ENCODE peak calls at places on chromosomes 5 and 9, in seven cellular contexts. O is sigmoid colon, Y is prostate gland, W is body of pancreas, R is lower leg skin, K is tibial nerve, N is ovary. E is an unnamed sample.

GRCh38 chr5:131209506-131210191 is 38.9 kb downstream of the LYRM7 start:
- DNase-seq in Y (no peak), N (no peak), O (no peak), R (no peak), W (no peak), K (no peak), E (peak)

GRCh38 chr5:172678902-172679301 is 37.8 kb downstream of the NEURL1B start:
- DNase-seq in K (no peak), O (peak), R (no peak), N (no peak), W (peak), Y (no peak), E (peak)

GRCh38 chr5:93580387-93581100 is 475 bp downstream of the NR2F1-AS1 start:
- DNase-seq in W (no peak), K (no peak), R (no peak), Y (no peak), O (peak), N (peak), E (no peak)

GRCh38 chr9:18601956-18602355 is 128.0 kb downstream of the ADAMTSL1 start:
- DNase-seq in Y (no peak), K (no peak), R (no peak), O (no peak), N (no peak), W (no peak), E (no peak)

GRCh38 chr5:126339215-126339805 is 83.9 kb upstream of the GRAMD2B start:
- DNase-seq in W (peak), R (peak), O (no peak), K (no peak), Y (peak), N (peak), E (peak)

GRCh38 chr5:1708592-1709141 is 91.0 kb downstream of the MRPL36 start:
- DNase-seq in O (no peak), N (no peak), Y (no peak), R (peak), K (no peak), W (no peak), E (peak)

GRCh38 chr9:4137234-4137633 is 162.6 kb downstream of the GLIS3 start:
- DNase-seq in W (no peak), N (no peak), O (no peak), Y (no peak), K (no peak), R (no peak), E (no peak)

GRCh38 chr9:127545196-127546124 is 66.6 kb upstream of the STXBP1 start:
- DNase-seq in O (peak), Y (peak), R (no peak), W (peak), K (peak), N (peak), E (peak)

GRCh38 chr9:37309136-37309535 is 113.4 kb upstream of the GRHPR start:
- DNase-seq in N (no peak), R (no peak), W (no peak), O (no peak), Y (no peak), K (no peak), E (no peak)

GRCh38 chr5:683619-684481 is 9.3 kb downstream of the TPPP start:
- DNase-seq in N (peak), O (peak), W (no peak), R (peak), Y (no peak), K (no peak), E (no peak)

GRCh38 chr5:21225223-21226064 is 1237.4 kb upstream of the CDH18 start:
- DNase-seq in R (no peak), N (no peak), O (no peak), Y (no peak), W (no peak), K (no peak), E (no peak)

GRCh38 chr9:135016876-135017275 is 70.6 kb upstream of the OLFM1 start:
- DNase-seq in Y (no peak), O (no peak), R (no peak), N (no peak), W (no peak), K (no peak), E (no peak)

GRCh38 chr9:89605181-89606048 is 603 bp downstream of the GADD45G start:
- DNase-seq in N (peak), R (peak), Y (peak), W (peak), O (peak), K (peak), E (peak)

GRCh38 chr5:29218138-29218537 is 1975.3 kb upstream of the CDH6 start:
- DNase-seq in R (no peak), O (no peak), Y (no peak), W (no peak), K (no peak), N (no peak), E (no peak)

GRCh38 chr5:134512661-134512999 is 12.8 kb upstream of the JADE2 start:
- DNase-seq in W (no peak), N (no peak), K (no peak), O (no peak), R (no peak), Y (no peak), E (no peak)

GRCh38 chr5:54845567-54845941 is 139.8 kb downstream of the ESM1 start:
- DNase-seq in Y (no peak), R (no peak), N (no peak), O (no peak), K (no peak), W (no peak), E (no peak)

GRCh38 chr5:54841481-54841880 is 143.9 kb downstream of the ESM1 start:
- DNase-seq in W (no peak), O (no peak), K (no peak), N (no peak), R (no peak), Y (no peak), E (no peak)

DNA sequence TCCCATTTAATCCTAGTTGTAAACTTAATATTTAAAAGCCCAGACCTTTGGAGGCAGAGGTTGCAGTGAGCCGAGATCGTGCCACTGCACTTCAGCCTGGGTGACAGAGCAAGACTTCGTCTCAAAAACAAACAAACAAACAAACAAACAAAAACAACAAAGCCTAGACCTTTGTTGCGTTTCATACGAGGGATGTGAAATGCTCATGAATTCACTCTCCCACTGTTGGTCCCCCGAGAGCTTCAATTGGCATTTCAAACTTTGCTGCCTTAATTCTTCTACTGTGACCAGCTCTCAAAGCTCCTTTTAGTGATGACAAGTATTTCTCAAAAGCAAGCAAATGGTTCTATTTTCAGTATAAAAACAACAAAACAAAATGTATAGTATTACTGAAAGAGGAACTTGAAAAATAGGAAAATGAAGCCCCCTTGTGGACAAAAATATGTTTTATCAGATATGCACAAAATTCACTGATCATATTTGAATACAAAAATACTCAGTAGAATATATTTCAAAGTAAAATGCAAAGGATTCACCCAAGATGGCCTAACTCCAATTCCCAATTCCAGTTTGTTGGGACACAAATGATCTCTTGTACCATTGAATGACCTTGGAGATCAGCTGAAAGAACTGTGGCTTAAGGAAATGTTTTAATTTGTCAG is 140.4 kb downstream of the ESM1 start:
- DNase-seq in O (no peak), K (no peak), N (no peak), W (no peak), Y (no peak), R (no peak), E (no peak)
- H3K4me3 ChIP-seq in O (peak), K (no peak), N (no peak), W (no peak), Y (no peak), R (no peak), E (no peak)

GRCh38 chr9:74281674-74282073 is 215.5 kb upstream of the RORB start:
- DNase-seq in Y (no peak), O (no peak), N (no peak), W (no peak), R (no peak), K (no peak), E (no peak)
- TF ChIP-seq CTCF in Y (no peak), O (no peak), N (no peak), W (no peak), R (no peak), K (no peak), E (no peak)

GRCh38 chr5:115297043-115297442 is 589 bp upstream of the CCDC112 start:
- DNase-seq in N (no peak), Y (no peak), W (peak), R (no peak), K (no peak), O (no peak), E (no peak)

GRCh38 chr5:115295775-115296129 is 702 bp downstream of the CCDC112 start:
- DNase-seq in Y (no peak), N (no peak), W (no peak), K (no peak), R (no peak), O (no peak), E (no peak)

GRCh38 chr5:115291397-115291796 is 5.1 kb downstream of the CCDC112 start:
- DNase-seq in W (no peak), K (no peak), N (no peak), O (no peak), R (no peak), Y (no peak), E (no peak)

GRCh38 chr5:115298811-115299210 is 2.4 kb upstream of the CCDC112 start:
- DNase-seq in R (no peak), K (no peak), W (no peak), O (no peak), Y (no peak), N (no peak), E (no peak)

DNA sequence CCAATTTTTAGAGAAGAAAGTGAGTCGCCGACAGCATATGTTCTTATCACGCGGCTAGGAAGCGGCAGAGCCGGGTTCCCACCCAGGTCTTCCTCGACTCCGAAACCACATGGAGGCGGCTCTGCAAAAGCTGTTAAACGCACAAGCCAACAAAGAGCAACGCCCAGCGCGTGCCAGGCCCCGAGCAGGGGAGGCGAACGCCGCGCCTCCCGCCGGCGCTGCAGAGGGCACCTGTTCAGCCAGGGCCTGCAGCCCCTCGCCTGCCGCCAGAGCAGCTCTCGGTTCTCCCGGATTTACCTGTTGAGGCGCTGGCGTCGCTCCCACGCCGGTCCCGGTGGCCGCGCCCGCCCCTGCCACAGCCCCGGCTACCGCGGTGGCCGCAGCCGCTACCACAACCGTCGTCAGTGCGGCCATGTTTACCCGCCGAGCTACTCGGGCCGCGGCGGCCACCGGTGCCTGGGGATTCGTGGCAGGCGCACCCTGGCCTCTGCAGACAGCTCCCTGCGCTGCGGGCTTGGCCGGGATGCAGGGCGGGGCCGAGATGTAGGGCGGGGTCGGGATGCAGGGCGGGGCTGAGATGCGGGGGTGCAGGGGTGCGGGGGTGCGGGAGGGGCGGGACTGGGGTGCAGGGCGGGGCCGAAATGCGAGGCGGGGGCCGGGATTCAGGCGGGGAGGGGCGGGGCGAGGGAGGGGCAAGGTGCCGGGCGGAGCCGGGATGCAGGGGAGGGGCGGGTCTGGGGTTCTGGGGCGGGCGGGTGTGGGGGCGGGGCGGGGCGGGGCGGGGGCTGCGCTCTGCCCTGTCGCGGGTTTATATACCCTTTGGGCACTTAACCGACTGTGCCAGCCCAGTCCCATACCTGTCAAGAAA is at the start of gene CCDC112:
- DNase-seq in K (peak), O (peak), R (peak), N (peak), Y (peak), W (peak), E (peak)
- TF ChIP-seq POLR2A in K (peak), O (peak), R (no peak), N (no peak), Y (peak), W (peak), E (peak)

GRCh38 chr9:105088499-105088898 is 156.0 kb upstream of the SLC44A1 start:
- DNase-seq in R (no peak), O (no peak), K (no peak), W (no peak), N (no peak), Y (no peak), E (no peak)
- H3K4me3 ChIP-seq in R (no peak), O (no peak), K (no peak), W (no peak), N (no peak), Y (no peak), E (no peak)

GRCh38 chr5:137203011-137203632 is 296.0 kb downstream of the SPOCK1 start:
- DNase-seq in K (no peak), O (no peak), R (no peak), Y (no peak), W (no peak), N (no peak), E (no peak)

GRCh38 chr5:137199201-137199600 is 299.9 kb downstream of the SPOCK1 start:
- DNase-seq in K (no peak), N (no peak), R (no peak), W (no peak), O (no peak), Y (no peak), E (no peak)

GRCh38 chr5:137199966-137200365 is 299.2 kb downstream of the SPOCK1 start:
- DNase-seq in K (no peak), W (no peak), Y (no peak), O (no peak), R (no peak), N (no peak), E (no peak)

GRCh38 chr5:137200906-137201305 is 298.2 kb downstream of the SPOCK1 start:
- DNase-seq in O (no peak), W (no peak), K (no peak), R (no peak), Y (no peak), N (no peak), E (no peak)

DNA sequence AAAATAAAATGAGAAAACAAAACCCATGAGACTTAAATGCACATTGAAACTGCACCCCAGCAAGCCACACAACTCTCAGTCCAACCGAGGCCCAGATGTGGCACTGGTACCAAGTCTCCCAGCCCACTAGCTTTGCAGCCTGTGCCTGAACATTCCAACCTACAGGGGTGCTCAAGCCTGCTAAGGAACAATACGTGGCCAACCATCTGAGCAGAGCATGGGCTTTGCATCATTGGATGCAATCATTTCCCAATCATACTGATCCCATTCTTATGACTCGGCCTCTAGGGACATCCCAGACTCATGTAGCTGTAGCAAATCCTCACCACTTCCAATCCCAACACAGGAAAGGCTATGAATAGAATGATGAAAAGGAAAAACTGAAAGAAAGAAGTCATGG is 297.2 kb downstream of the SPOCK1 start:
- DNase-seq in Y (no peak), K (no peak), O (peak), R (peak), N (peak), W (no peak), E (no peak)
- TF ChIP-seq CTCF in Y (no peak), K (no peak), O (no peak), R (no peak), N (no peak), W (no peak), E (no peak)

GRCh38 chr5:81233080-81233634 is at the start of gene CKMT2:
- DNase-seq in O (peak), R (no peak), N (peak), W (peak), K (peak), Y (peak), E (peak)
- TF ChIP-seq POLR2A in O (no peak), R (no peak), N (peak), W (peak), K (no peak), Y (no peak), E (no peak)

DNA sequence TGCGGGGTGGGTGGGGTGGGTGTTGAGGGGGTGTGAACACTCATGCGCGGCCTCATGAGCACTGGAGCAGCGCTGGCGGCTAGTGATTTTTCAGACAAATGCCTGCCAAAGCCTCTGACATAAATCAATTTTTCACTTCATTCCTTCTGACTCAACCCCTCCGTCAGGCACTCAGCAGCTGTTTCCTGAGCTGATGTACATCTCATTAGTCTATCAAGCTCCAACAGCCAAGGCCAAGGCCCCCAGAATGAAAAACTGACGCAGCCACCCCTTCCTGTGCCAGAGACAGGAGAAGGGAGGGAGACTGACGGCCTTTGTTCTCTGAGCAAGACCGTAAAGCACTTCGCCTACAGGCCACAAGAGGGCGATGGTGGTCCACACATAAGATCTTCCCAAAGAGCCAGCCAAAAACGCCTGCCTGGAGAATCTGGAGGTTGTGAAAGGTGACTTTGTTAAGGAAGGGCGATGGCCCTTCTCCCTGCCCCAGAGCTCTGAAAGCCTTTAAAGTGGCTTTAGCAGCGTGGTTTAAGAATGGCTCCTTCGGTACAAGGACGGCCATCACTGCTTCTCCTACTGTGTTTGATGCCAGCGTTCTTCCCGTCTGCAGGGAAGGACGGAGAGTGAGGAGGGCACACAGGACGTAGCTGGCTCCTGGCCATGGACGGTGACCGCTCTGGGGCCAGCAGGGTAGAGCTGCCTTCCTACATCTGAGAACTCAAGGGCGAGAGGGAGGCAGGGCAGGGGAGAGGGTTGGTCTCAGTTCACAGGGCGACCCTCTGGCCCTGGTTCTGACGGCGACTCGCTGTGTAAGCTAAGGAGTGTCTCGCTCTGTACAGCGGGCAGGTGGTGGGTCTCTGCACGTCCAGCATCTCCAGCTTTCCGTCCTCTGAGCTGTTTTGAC is 37.1 kb downstream of the ALG2 start:
- DNase-seq in K (peak), N (peak), W (peak), O (peak), Y (peak), R (peak), E (peak)
- H3K4me3 ChIP-seq in K (no peak), N (peak), W (no peak), O (peak), Y (no peak), R (no peak), E (peak)

GRCh38 chr9:32550609-32551490 is 1.3 kb upstream of the SMIM27 start:
- DNase-seq in K (peak), N (peak), O (peak), W (peak), R (peak), Y (peak), E (peak)
- TF ChIP-seq CTCF in K (no peak), N (no peak), O (no peak), W (no peak), R (no peak), Y (no peak), E (no peak)

GRCh38 chr5:139646912-139647391 is 1.2 kb upstream of the CXXC5 start:
- DNase-seq in O (peak), R (no peak), Y (no peak), K (no peak), W (peak), N (no peak), E (peak)

GRCh38 chr5:139650031-139650688 is 2.0 kb downstream of the CXXC5 start:
- DNase-seq in O (peak), R (no peak), Y (no peak), N (peak), K (no peak), W (peak), E (peak)

GRCh38 chr5:139647406-139648204 is 544 bp upstream of the CXXC5 start:
- DNase-seq in K (no peak), N (no peak), R (no peak), O (peak), Y (no peak), W (peak), E (peak)

GRCh38 chr5:139649082-139649991 is 1.2 kb downstream of the CXXC5 start:
- DNase-seq in N (no peak), R (no peak), Y (no peak), K (no peak), W (peak), O (peak), E (peak)

DNA sequence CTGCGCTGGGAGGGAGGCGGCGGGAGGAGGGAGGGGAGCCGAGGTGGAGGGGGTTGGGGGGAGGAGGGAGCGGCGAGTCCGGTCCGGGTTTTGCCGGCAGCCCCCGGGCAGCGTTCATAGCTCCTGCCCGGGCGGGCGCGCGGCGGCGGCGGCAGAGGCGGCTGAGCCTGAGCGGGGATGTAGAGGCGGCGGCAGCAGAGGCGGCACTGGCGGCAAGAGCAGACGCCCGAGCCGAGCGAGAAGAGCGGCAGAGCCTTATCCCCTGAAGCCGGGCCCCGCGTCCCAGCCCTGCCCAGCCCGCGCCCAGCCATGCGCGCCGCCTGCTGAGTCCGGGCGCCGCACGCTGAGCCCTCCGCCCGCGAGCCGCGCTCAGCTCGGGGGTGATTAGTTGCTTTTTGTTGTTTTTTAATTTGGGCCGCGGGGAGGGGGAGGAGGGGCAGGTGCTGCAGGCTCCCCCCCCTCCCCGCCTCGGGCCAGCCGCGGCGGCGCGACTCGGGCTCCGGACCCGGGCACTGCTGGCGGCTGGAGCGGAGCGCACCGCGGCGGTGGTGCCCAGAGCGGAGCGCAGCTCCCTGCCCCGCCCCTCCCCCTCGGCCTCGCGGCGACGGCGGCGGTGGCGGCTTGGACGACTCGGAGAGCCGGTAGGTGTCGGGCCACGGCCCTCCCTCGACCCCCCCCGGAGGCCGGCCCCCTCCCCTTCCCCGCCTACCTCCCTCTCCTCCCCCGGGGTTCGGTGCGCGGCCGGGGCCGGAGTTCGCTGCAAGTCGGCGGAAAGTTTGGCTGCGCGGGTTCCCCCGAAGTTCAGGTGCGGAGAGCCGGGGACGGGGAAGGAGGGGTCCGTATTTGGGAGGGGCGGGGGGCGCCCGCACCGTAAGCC is at the start of gene CXXC5:
- DNase-seq in Y (peak), O (peak), W (peak), N (peak), K (no peak), R (no peak), E (peak)
- TF ChIP-seq POLR2A in Y (peak), O (no peak), W (peak), N (peak), K (peak), R (no peak), E (no peak)